ENCODE peak calls at places on chromosomes 7 and 10, in seven cellular contexts. L is germinal center; B is epithelial cell of esophagus; O is stimulated activated effector memory CD8-positive, alpha-beta T cell treated with anti-CD3 and anti-CD28 coated beads, Interleukin-12 subunit alpha, Interleukin-12 subunit beta, amount 100 ng/mL, for 72 hours; U is Jurkat, Clone E6-1; D is activated T-cell treated with anti-CD3 and anti-CD28 coated beads for 1 hour; V is Kasumi-1. P is an unnamed sample.

GRCh38 chr7:103706805-103707204 is 260.8 kb upstream of the SLC26A5 start:
- DNase-seq in V (no peak), O (no peak), B (no peak), U (no peak), D (no peak), L (no peak), P (no peak)

GRCh38 chr10:58014436-58014835 is 253.3 kb downstream of the IPMK start:
- DNase-seq in U (no peak), D (no peak), L (no peak), O (no peak), V (no peak), B (no peak), P (no peak)

GRCh38 chr7:131630427-131630826 is 74.0 kb upstream of the PODXL start:
- DNase-seq in L (no peak), B (no peak), O (no peak), V (no peak), U (no peak), D (no peak), P (no peak)

GRCh38 chr10:36675458-36675880 is 449.9 kb upstream of the ANKRD30A start:
- DNase-seq in D (no peak), U (no peak), O (no peak), L (no peak), B (peak; percentile 60), V (no peak), P (no peak)

GRCh38 chr10:42754155-42755027 is 28.2 kb upstream of the BMS1 start:
- DNase-seq in U (peak; percentile 17), D (peak; percentile 15), O (peak; percentile 66), L (peak; percentile 58), V (peak; percentile 38), B (peak; percentile 21), P (no peak)

GRCh38 chr10:13659887-13660544 is 73.3 kb downstream of the PRPF18 start:
- DNase-seq in D (peak; percentile 66), V (peak; percentile 35), L (peak; percentile 78), U (peak; percentile 32), O (peak; percentile 78), B (peak; percentile 71), P (peak; percentile 59)

GRCh38 chr7:150435390-150436073 is 14.9 kb upstream of the GIMAP8 start:
- DNase-seq in U (no peak), B (no peak), V (peak; percentile 81), O (no peak), L (peak; percentile 84), D (no peak), P (peak; percentile 97)

GRCh38 chr7:114818501-114818900 is 103.4 kb upstream of the MDFIC start:
- DNase-seq in O (no peak), D (no peak), B (peak; percentile 90), L (no peak), V (no peak), U (no peak), P (no peak)

GRCh38 chr10:125521721-125522680 is 161.0 kb downstream of the TEX36 start:
- DNase-seq in O (peak; percentile 55), D (no peak), L (peak; percentile 64), V (peak; percentile 31), B (no peak), U (peak; percentile 59), P (peak; percentile 88)

P was measured in NAMALWA.